ENCODE peak calls at places on chromosomes 2 and 18, in seven cellular contexts. J is nephron progenitor cell, Z is H4, N is A549, U is stromal cell of bone marrow, G is A172, H is B cell. I is an unnamed sample.

GRCh38 chr2:23385748-23386421 is 906 bp downstream of the KLHL29 start:
- DNase-seq in G (no peak), N (peak), Z (no peak), J (peak), H (no peak), U (no peak), I (no peak)

GRCh38 chr2:191686079-191686478 is 8.1 kb downstream of the NABP1 start:
- DNase-seq in J (no peak), H (no peak), N (no peak), G (no peak), U (no peak), Z (no peak), I (no peak)

GRCh38 chr18:45780568-45780967 is 44.9 kb upstream of the SIGLEC15 start:
- DNase-seq in Z (peak), N (no peak), J (no peak), H (no peak), U (peak), G (no peak), I (peak)

GRCh38 chr2:85019121-85019520 is 48.2 kb downstream of the KCMF1 start:
- DNase-seq in H (no peak), J (no peak), U (no peak), Z (no peak), G (no peak), N (no peak), I (no peak)

GRCh38 chr2:75309596-75310290 is 110.4 kb upstream of the TACR1 start:
- DNase-seq in N (no peak), U (no peak), G (peak), Z (no peak), J (no peak), H (no peak), I (peak)

GRCh38 chr2:130327703-130328527 is 14.8 kb upstream of the IMP4 start:
- DNase-seq in U (peak), J (no peak), N (no peak), G (peak), Z (peak), H (no peak), I (peak)

GRCh38 chr18:33495278-33495677 is 54.8 kb upstream of the CCDC178 start:
- DNase-seq in G (no peak), J (peak), U (peak), N (peak), Z (peak), H (no peak), I (no peak)

GRCh38 chr2:114925296-114926255 is 483.1 kb downstream of the DPP10 start:
- DNase-seq in J (no peak), U (no peak), H (no peak), Z (no peak), G (no peak), N (no peak), I (no peak)

GRCh38 chr2:8300905-8301304 is 381.0 kb upstream of the ID2 start:
- DNase-seq in N (no peak), G (no peak), H (no peak), Z (no peak), J (no peak), U (no peak), I (no peak)

GRCh38 chr2:239287461-239287860 is 113.4 kb downstream of the HDAC4 start:
- DNase-seq in H (no peak), Z (no peak), J (no peak), U (no peak), G (no peak), N (no peak), I (no peak)

GRCh38 chr2:58967736-58968135 is 726.6 kb upstream of the FANCL start:
- DNase-seq in H (no peak), N (peak), Z (no peak), G (no peak), J (no peak), U (no peak), I (no peak)

GRCh38 chr2:4354678-4355077 is 651.3 kb downstream of the DCDC2C start:
- DNase-seq in U (no peak), Z (no peak), G (no peak), N (peak), J (peak), H (no peak), I (no peak)

GRCh38 chr2:213150315-213150951 is 979 bp downstream of the IKZF2 start:
- DNase-seq in H (no peak), G (peak), Z (no peak), N (no peak), J (peak), U (no peak), I (peak)

GRCh38 chr18:11995445-11996189 is 14.3 kb downstream of the IMPA2 start:
- DNase-seq in G (peak), N (peak), H (peak), U (peak), Z (peak), J (peak), I (peak)

GRCh38 chr2:188426121-188426520 is 134.4 kb downstream of the GULP1 start:
- DNase-seq in J (no peak), N (no peak), U (no peak), G (no peak), H (no peak), Z (no peak), I (no peak)

GRCh38 chr2:117917223-117917917 is 96.5 kb downstream of the CCDC93 start:
- DNase-seq in N (peak), U (no peak), Z (no peak), G (no peak), H (no peak), J (no peak), I (peak)

GRCh38 chr2:78780321-78780720 is 245.2 kb upstream of the REG3G start:
- DNase-seq in Z (no peak), H (no peak), N (no peak), U (no peak), G (no peak), J (no peak), I (no peak)

GRCh38 chr2:118843492-118844132 is 3.8 kb downstream of the EN1 start:
- DNase-seq in G (no peak), Z (no peak), N (no peak), H (no peak), J (no peak), U (no peak), I (no peak)

GRCh38 chr2:27049422-27050280 is 1.8 kb upstream of the AGBL5 start:
- DNase-seq in U (no peak), G (no peak), Z (no peak), N (no peak), J (peak), H (peak), I (no peak)

GRCh38 chr2:20670315-20671035 is 3.5 kb downstream of the GDF7 start:
- DNase-seq in N (no peak), Z (no peak), H (peak), G (no peak), U (no peak), J (peak), I (no peak)

GRCh38 chr2:168849610-168850009 is 40.6 kb downstream of the SPC25 start:
- DNase-seq in U (peak), G (peak), H (no peak), N (peak), Z (peak), J (no peak), I (peak)

GRCh38 chr18:44680271-44681038 is at the start of gene SETBP1:
- DNase-seq in Z (peak), U (peak), J (peak), G (no peak), N (peak), H (peak), I (peak)

GRCh38 chr2:239265681-239266435 is 135.0 kb downstream of the HDAC4 start:
- DNase-seq in J (no peak), N (no peak), Z (no peak), U (no peak), G (no peak), H (no peak), I (no peak)

GRCh38 chr2:15783489-15783888 is 156.9 kb upstream of the MYCN start:
- DNase-seq in G (no peak), N (no peak), J (no peak), U (no peak), Z (no peak), H (no peak), I (no peak)

GRCh38 chr2:238636269-238637073 is 209.7 kb downstream of the ASB1 start:
- DNase-seq in G (peak), J (no peak), H (no peak), Z (no peak), N (no peak), U (no peak), I (peak)

GRCh38 chr2:151302879-151303278 is 13.4 kb upstream of the NMI start:
- DNase-seq in G (peak), Z (peak), H (no peak), N (peak), J (no peak), U (peak), I (peak)

GRCh38 chr2:25988134-25988533 is 5.8 kb upstream of the KIF3C start:
- DNase-seq in G (no peak), H (no peak), N (no peak), J (no peak), U (no peak), Z (no peak), I (no peak)

GRCh38 chr2:24359701-24360049 is 661 bp downstream of the ITSN2 start:
- DNase-seq in N (no peak), U (no peak), G (peak), Z (no peak), J (no peak), H (no peak), I (no peak)

GRCh38 chr2:68336192-68336591 is 16.4 kb upstream of the CNRIP1 start:
- DNase-seq in U (peak), J (no peak), Z (no peak), H (no peak), G (peak), N (no peak), I (peak)

GRCh38 chr2:55157474-55157884 is 74.6 kb downstream of the CLHC1 start:
- DNase-seq in U (peak), J (no peak), N (no peak), H (no peak), Z (peak), G (no peak), I (peak)

GRCh38 chr2:27118525-27119329 is at the start of gene CGREF1:
- DNase-seq in G (no peak), H (no peak), Z (no peak), U (no peak), J (peak), N (peak), I (no peak)

GRCh38 chr2:160703648-160704585 is 210.3 kb upstream of the RBMS1 start:
- DNase-seq in G (no peak), H (peak), J (peak), N (no peak), U (no peak), Z (no peak), I (peak)

GRCh38 chr2:234884591-234884990 is 67.2 kb upstream of the SH3BP4 start:
- DNase-seq in G (no peak), Z (no peak), U (no peak), J (no peak), H (no peak), N (no peak), I (no peak)

GRCh38 chr2:121073320-121074210 is 211.4 kb downstream of the TFCP2L1 start:
- DNase-seq in N (no peak), Z (no peak), J (no peak), G (no peak), U (no peak), H (no peak), I (no peak)

GRCh38 chr2:33372940-33373553 is 103.4 kb upstream of the RASGRP3 start:
- DNase-seq in N (peak), Z (peak), U (no peak), H (peak), J (peak), G (peak), I (peak)

GRCh38 chr2:69119104-69119503 is 106.1 kb downstream of the ANTXR1 start:
- DNase-seq in G (no peak), U (no peak), Z (peak), N (no peak), J (no peak), H (no peak), I (no peak)

GRCh38 chr2:9178905-9179571 is 27.6 kb upstream of the ASAP2 start:
- DNase-seq in G (peak), H (no peak), Z (peak), J (no peak), U (peak), N (peak), I (peak)

GRCh38 chr2:96389728-96390127 is 54.2 kb downstream of the NCAPH start:
- DNase-seq in Z (no peak), J (no peak), G (no peak), H (no peak), U (no peak), N (no peak), I (peak)

GRCh38 chr2:168466834-168467565 is 10.9 kb downstream of the CERS6 start:
- DNase-seq in J (no peak), U (no peak), G (no peak), N (no peak), H (no peak), Z (no peak), I (no peak)

I was measured in RPMI7951.